ENCODE peak calls at places on chromosome 14, in nine cellular contexts. Z is HCT116, Y is colonic mucosa, V is right atrium auricular region, I is left ventricle myocardium inferior, D is heart right ventricle, W is RWPE1, R is cardiac muscle cell, J is PC-3. G is an unnamed sample.

GRCh38 chr14:81298911-81299310 is 78.2 kb upstream of the GTF2A1 start:
- DNase-seq in R (no peak), V (no peak), D (no peak), W (no peak), Z (no peak), I (no peak), Y (no peak), J (no peak), G (no peak)

GRCh38 chr14:99029150-99029915 is 242.7 kb downstream of the BCL11B start:
- DNase-seq in Z (no peak), W (no peak), D (no peak), J (no peak), R (no peak), Y (no peak), V (no peak), I (no peak), G (no peak)

GRCh38 chr14:74469548-74470518 is 23.3 kb downstream of the NPC2 start:
- DNase-seq in V (no peak), D (no peak), J (no peak), Y (no peak), I (no peak), Z (no peak), W (no peak), R (no peak), G (no peak)

GRCh38 chr14:98952595-98953325 is 319.2 kb downstream of the BCL11B start:
- DNase-seq in D (no peak), R (no peak), J (peak), I (no peak), Z (peak), Y (no peak), V (peak), W (peak), G (no peak)

GRCh38 chr14:91373591-91374245 is 43.9 kb downstream of the CCDC88C start:
- DNase-seq in D (no peak), V (no peak), Y (no peak), R (no peak), J (peak), Z (no peak), W (no peak), I (no peak), G (no peak)

GRCh38 chr14:38536376-38537038 is 280.6 kb upstream of the CLEC14A start:
- DNase-seq in Z (no peak), Y (no peak), V (no peak), I (no peak), D (no peak), W (no peak), J (no peak), R (peak), G (no peak)

GRCh38 chr14:95071649-95072256 is 85.6 kb downstream of the DICER1 start:
- DNase-seq in W (no peak), Z (no peak), R (no peak), I (no peak), Y (no peak), V (no peak), D (no peak), J (no peak), G (no peak)

GRCh38 chr14:97143011-97143410 is 345.8 kb downstream of the VRK1 start:
- DNase-seq in J (no peak), Y (no peak), W (no peak), R (no peak), Z (no peak), I (no peak), D (no peak), V (no peak), G (no peak)

GRCh38 chr14:52052289-52052943 is 16.4 kb downstream of the NID2 start:
- DNase-seq in Z (no peak), D (no peak), J (no peak), W (no peak), V (no peak), R (no peak), Y (no peak), I (no peak), G (no peak)

GRCh38 chr14:51242545-51243490 is 2.8 kb downstream of the TMX1 start:
- DNase-seq in W (no peak), I (no peak), Y (no peak), R (no peak), D (no peak), Z (no peak), V (no peak), J (no peak), G (no peak)

GRCh38 chr14:105087308-105087962 is 22.2 kb upstream of the GPR132 start:
- DNase-seq in Y (peak), Z (no peak), D (no peak), I (peak), V (no peak), J (peak), W (peak), R (peak), G (peak)

GRCh38 chr14:52241102-52241793 is 26.2 kb upstream of the PTGDR start:
- DNase-seq in Z (no peak), D (no peak), V (no peak), J (peak), R (no peak), W (peak), Y (no peak), I (no peak), G (no peak)

GRCh38 chr14:47744155-47744554 is 68.8 kb upstream of the MDGA2 start:
- DNase-seq in Y (no peak), Z (no peak), J (no peak), W (no peak), V (no peak), R (no peak), I (no peak), D (no peak), G (no peak)

GRCh38 chr14:77139540-77140342 is 1.9 kb downstream of the ZDHHC22 start:
- DNase-seq in Z (peak), W (peak), J (peak), V (no peak), Y (peak), D (no peak), R (peak), I (no peak), G (peak)

GRCh38 chr14:56874375-56874774 is 64.1 kb upstream of the OTX2 start:
- DNase-seq in Z (peak), I (no peak), Y (peak), W (no peak), D (no peak), J (peak), R (peak), V (no peak), G (no peak)

GRCh38 chr14:87687338-87687876 is 305.6 kb downstream of the GALC start:
- DNase-seq in Z (no peak), Y (no peak), R (no peak), V (no peak), I (no peak), W (no peak), J (no peak), D (no peak), G (no peak)

GRCh38 chr14:26138764-26139445 is 458.9 kb downstream of the NOVA1 start:
- DNase-seq in J (peak), R (no peak), D (no peak), V (no peak), I (no peak), Z (no peak), Y (no peak), W (no peak), G (no peak)
- TF ChIP-seq CTCF in J (no peak), R (peak), D (no peak), V (no peak), I (no peak), Z (no peak), Y (no peak), W (no peak), G (no peak)

DNA sequence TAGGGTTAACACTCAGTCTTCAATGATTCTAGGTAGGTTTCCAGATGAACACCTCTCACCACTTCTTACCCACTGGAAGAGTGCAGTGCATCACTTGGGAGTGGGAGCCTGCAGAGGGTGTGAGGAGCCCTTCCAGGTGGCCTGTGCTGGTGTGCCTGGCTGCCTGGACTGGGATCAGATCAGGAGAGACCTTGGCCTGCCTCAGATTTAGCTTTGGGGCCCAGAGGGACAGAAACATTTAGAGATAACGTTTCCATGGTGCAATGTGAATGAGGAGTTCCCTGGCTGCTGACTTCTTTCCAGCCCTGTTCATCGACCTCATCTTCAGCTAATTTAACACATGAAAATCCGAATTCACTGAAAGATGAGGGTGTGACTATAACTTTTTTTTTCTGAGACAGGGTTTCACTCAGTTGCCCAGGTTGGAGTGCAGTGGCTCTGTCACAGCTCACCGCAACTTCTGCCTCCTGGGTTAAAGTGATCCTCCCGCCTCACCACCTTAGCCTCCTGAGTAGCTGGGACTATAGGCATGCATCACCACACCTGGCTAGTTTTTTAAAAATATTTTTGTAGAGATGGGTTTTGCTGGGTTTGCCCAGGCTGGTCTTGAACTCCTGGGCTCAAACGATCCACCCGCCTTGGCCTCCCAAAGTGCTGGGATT is 53.6 kb downstream of the SUSD6 start:
- DNase-seq in D (peak), I (no peak), Y (no peak), W (no peak), J (no peak), V (no peak), R (peak), Z (no peak), G (no peak)
- H3K27ac ChIP-seq in D (peak), I (peak), Y (peak), W (no peak), J (no peak), V (peak), R (peak), Z (no peak), G (peak)

GRCh38 chr14:20461230-20462141 is at the start of gene PIP4P1:
- DNase-seq in J (peak), D (peak), Z (peak), Y (peak), W (peak), V (peak), I (peak), R (peak), G (peak)
- TF ChIP-seq CTCF in J (no peak), D (no peak), Z (no peak), Y (no peak), W (no peak), V (no peak), I (no peak), R (no peak), G (no peak)

DNA sequence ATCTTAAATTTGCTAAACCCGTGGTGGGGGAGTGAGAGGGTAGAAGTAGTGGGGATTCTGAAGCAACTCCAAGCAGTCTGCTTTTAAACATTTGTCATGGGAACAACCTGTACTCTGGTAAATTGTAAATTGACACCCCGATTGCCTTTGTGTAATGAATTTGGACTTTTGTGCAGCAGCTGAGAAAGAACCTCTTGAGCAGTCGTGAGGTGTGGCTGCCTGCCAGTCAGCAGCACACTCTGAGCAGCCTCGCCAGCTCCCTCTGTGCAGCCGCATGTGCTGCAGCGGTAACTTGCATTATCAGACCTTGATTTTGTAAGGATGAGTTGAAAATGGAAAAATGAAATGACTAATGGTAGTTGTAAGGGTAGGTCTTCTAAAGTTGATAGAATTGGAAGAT is 74.3 kb downstream of the SUSD6 start:
- DNase-seq in R (peak), J (peak), Y (no peak), W (peak), V (peak), Z (no peak), D (peak), I (peak), G (peak)
- H3K27ac ChIP-seq in R (peak), J (peak), Y (no peak), W (peak), V (peak), Z (no peak), D (no peak), I (peak), G (peak)

GRCh38 chr14:31969841-31970240 is 107.3 kb upstream of the ARHGAP5 start:
- DNase-seq in Y (no peak), R (no peak), D (no peak), J (no peak), I (no peak), V (no peak), Z (no peak), W (no peak), G (no peak)
- TF ChIP-seq CTCF in Y (no peak), R (no peak), D (no peak), J (no peak), I (no peak), V (no peak), Z (no peak), W (no peak), G (no peak)

GRCh38 chr14:79098324-79098723 is 928.2 kb downstream of the NRXN3 start:
- DNase-seq in D (no peak), R (peak), J (no peak), Y (no peak), Z (no peak), V (no peak), W (no peak), I (no peak), G (no peak)
- H3K27ac ChIP-seq in D (no peak), R (no peak), J (no peak), Y (no peak), Z (no peak), V (no peak), W (no peak), I (no peak), G (no peak)

GRCh38 chr14:23061995-23062394 is 4.7 kb upstream of the CDH24 start:
- DNase-seq in D (peak), W (peak), Y (no peak), Z (peak), J (peak), I (no peak), V (peak), R (no peak), G (peak)
- TF ChIP-seq CTCF in D (no peak), W (no peak), Y (no peak), Z (no peak), J (no peak), I (no peak), V (no peak), R (no peak), G (no peak)